ENCODE peak calls at places on chromosomes 1 and 21, in nine cellular contexts. One of them, this sample, is unnamed.

GRCh38 chr21:42585881-42586280 is 67.5 kb upstream of the PDE9A start:
- DNase-seq in dorsolateral prefrontal cortex: no peak
- DNase-seq in astrocyte: no peak
- DNase-seq in endothelial cell: no peak
- DNase-seq in A549: no peak
- DNase-seq in neural progenitor cell: no peak
- DNase-seq in psoas muscle: no peak
- DNase-seq in CD8-positive, alpha-beta T cell: no peak
- DNase-seq in progenitor cell of endocrine pancreas: no peak
- DNase-seq in this sample: no peak

GRCh38 chr1:201302168-201302896 is 19.0 kb downstream of the PKP1 start:
- DNase-seq in dorsolateral prefrontal cortex: no peak
- DNase-seq in astrocyte: no peak
- DNase-seq in endothelial cell: no peak
- DNase-seq in A549: no peak
- DNase-seq in neural progenitor cell: no peak
- DNase-seq in psoas muscle: no peak
- DNase-seq in CD8-positive, alpha-beta T cell: no peak
- DNase-seq in progenitor cell of endocrine pancreas: no peak
- DNase-seq in this sample: no peak

GRCh38 chr1:184296466-184297243 is 90.2 kb upstream of the C1orf21 start:
- DNase-seq in dorsolateral prefrontal cortex: peak
- DNase-seq in astrocyte: peak
- DNase-seq in endothelial cell: no peak
- DNase-seq in A549: no peak
- DNase-seq in neural progenitor cell: no peak
- DNase-seq in psoas muscle: peak
- DNase-seq in CD8-positive, alpha-beta T cell: no peak
- DNase-seq in progenitor cell of endocrine pancreas: no peak
- DNase-seq in this sample: no peak

GRCh38 chr1:54407957-54408700 is 1.9 kb upstream of the SSBP3 start:
- DNase-seq in dorsolateral prefrontal cortex: no peak
- DNase-seq in astrocyte: peak
- DNase-seq in endothelial cell: no peak
- DNase-seq in A549: peak
- DNase-seq in neural progenitor cell: peak
- DNase-seq in psoas muscle: no peak
- DNase-seq in CD8-positive, alpha-beta T cell: no peak
- DNase-seq in progenitor cell of endocrine pancreas: no peak
- DNase-seq in this sample: no peak

GRCh38 chr1:25565188-25565591 is 21.8 kb downstream of the LDLRAP1 start:
- DNase-seq in dorsolateral prefrontal cortex: no peak
- DNase-seq in astrocyte: no peak
- DNase-seq in endothelial cell: no peak
- DNase-seq in A549: no peak
- DNase-seq in neural progenitor cell: no peak
- DNase-seq in psoas muscle: no peak
- DNase-seq in CD8-positive, alpha-beta T cell: peak
- DNase-seq in progenitor cell of endocrine pancreas: no peak
- DNase-seq in this sample: no peak

GRCh38 chr21:29376556-29376955 is 77.8 kb downstream of the BACH1 start:
- DNase-seq in dorsolateral prefrontal cortex: no peak
- DNase-seq in astrocyte: no peak
- DNase-seq in endothelial cell: peak
- DNase-seq in A549: peak
- DNase-seq in neural progenitor cell: peak
- DNase-seq in psoas muscle: peak
- DNase-seq in CD8-positive, alpha-beta T cell: peak
- DNase-seq in progenitor cell of endocrine pancreas: no peak
- DNase-seq in this sample: peak

GRCh38 chr1:7261490-7261889 is 476.2 kb downstream of the CAMTA1 start:
- DNase-seq in dorsolateral prefrontal cortex: no peak
- DNase-seq in astrocyte: no peak
- DNase-seq in endothelial cell: no peak
- DNase-seq in A549: no peak
- DNase-seq in neural progenitor cell: peak
- DNase-seq in psoas muscle: no peak
- DNase-seq in CD8-positive, alpha-beta T cell: no peak
- DNase-seq in progenitor cell of endocrine pancreas: no peak
- DNase-seq in this sample: no peak

GRCh38 chr1:6727535-6727934 is 25.9 kb upstream of the DNAJC11 start:
- DNase-seq in dorsolateral prefrontal cortex: no peak
- DNase-seq in astrocyte: no peak
- DNase-seq in endothelial cell: peak
- DNase-seq in A549: peak
- DNase-seq in neural progenitor cell: peak
- DNase-seq in psoas muscle: peak
- DNase-seq in CD8-positive, alpha-beta T cell: peak
- DNase-seq in progenitor cell of endocrine pancreas: peak
- DNase-seq in this sample: peak

GRCh38 chr1:156115514-156116374 is 1.2 kb downstream of the LMNA start:
- DNase-seq in dorsolateral prefrontal cortex: peak
- DNase-seq in astrocyte: no peak
- DNase-seq in endothelial cell: peak
- DNase-seq in A549: no peak
- DNase-seq in neural progenitor cell: peak
- DNase-seq in psoas muscle: peak
- DNase-seq in CD8-positive, alpha-beta T cell: peak
- DNase-seq in progenitor cell of endocrine pancreas: no peak
- DNase-seq in this sample: no peak

GRCh38 chr1:111704776-111705175 is 34.4 kb downstream of the INKA2 start:
- DNase-seq in dorsolateral prefrontal cortex: no peak
- DNase-seq in astrocyte: peak
- DNase-seq in endothelial cell: no peak
- DNase-seq in A549: no peak
- DNase-seq in neural progenitor cell: no peak
- DNase-seq in psoas muscle: no peak
- DNase-seq in CD8-positive, alpha-beta T cell: no peak
- DNase-seq in progenitor cell of endocrine pancreas: no peak
- DNase-seq in this sample: no peak

GRCh38 chr1:98205291-98206017 is 284.6 kb upstream of the DPYD start:
- DNase-seq in dorsolateral prefrontal cortex: no peak
- DNase-seq in astrocyte: no peak
- DNase-seq in endothelial cell: no peak
- DNase-seq in A549: no peak
- DNase-seq in neural progenitor cell: no peak
- DNase-seq in psoas muscle: no peak
- DNase-seq in CD8-positive, alpha-beta T cell: no peak
- DNase-seq in progenitor cell of endocrine pancreas: no peak
- DNase-seq in this sample: no peak

DNA sequence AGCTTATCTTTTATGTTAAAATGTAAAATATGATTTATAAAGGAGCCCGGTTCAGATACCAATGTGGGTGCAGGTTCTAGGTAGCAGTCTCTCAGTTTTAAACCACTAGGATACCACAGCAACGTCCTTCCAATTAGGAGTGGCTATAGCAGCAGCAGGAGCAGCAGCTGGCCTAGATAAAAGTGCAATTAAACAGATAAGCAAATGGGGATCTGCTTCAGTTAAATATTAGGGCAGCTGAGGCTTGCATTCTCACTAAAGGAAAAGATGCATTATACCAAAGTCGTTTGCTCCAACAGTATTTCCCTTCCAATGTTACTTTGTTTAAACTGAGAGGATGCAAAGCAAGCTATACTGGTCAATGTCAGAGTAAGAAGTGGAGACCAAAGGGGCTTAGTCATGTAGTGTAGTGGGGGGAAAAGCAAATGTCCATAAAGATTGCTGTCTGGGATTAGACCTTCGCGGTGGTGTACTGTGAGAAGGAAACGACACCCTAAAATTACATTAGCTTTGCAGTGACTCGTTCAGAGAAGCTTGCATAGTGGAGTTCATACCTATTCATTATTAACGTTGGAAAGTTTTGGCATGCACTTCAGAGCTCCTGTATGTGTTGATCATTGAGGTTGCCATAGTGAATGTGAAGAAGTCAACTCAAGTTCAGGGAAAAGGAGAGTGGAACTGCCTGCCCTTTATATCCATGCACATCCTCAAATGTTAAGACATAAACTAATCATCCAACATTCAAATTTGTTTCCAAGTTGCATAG is 272.2 kb downstream of the VAV3 start:
- DNase-seq in dorsolateral prefrontal cortex: no peak
- DNase-seq in astrocyte: peak
- DNase-seq in endothelial cell: no peak
- DNase-seq in A549: no peak
- DNase-seq in neural progenitor cell: no peak
- DNase-seq in psoas muscle: no peak
- DNase-seq in CD8-positive, alpha-beta T cell: no peak
- DNase-seq in progenitor cell of endocrine pancreas: no peak
- DNase-seq in this sample: no peak
- TF ChIP-seq CTCF in dorsolateral prefrontal cortex: no peak
- TF ChIP-seq CTCF in astrocyte: no peak
- TF ChIP-seq CTCF in endothelial cell: no peak
- TF ChIP-seq CTCF in A549: no peak
- TF ChIP-seq CTCF in neural progenitor cell: no peak
- TF ChIP-seq CTCF in psoas muscle: no peak
- TF ChIP-seq CTCF in CD8-positive, alpha-beta T cell: no peak
- TF ChIP-seq CTCF in progenitor cell of endocrine pancreas: no peak
- TF ChIP-seq CTCF in this sample: no peak

GRCh38 chr21:46346296-46347202 is 22.6 kb downstream of the PCNT start:
- DNase-seq in dorsolateral prefrontal cortex: no peak
- DNase-seq in astrocyte: no peak
- DNase-seq in endothelial cell: no peak
- DNase-seq in A549: no peak
- DNase-seq in neural progenitor cell: no peak
- DNase-seq in psoas muscle: no peak
- DNase-seq in CD8-positive, alpha-beta T cell: no peak
- DNase-seq in progenitor cell of endocrine pancreas: no peak
- DNase-seq in this sample: no peak

GRCh38 chr21:46349134-46349760 is 25.3 kb downstream of the PCNT start:
- DNase-seq in dorsolateral prefrontal cortex: no peak
- DNase-seq in astrocyte: no peak
- DNase-seq in endothelial cell: no peak
- DNase-seq in A549: no peak
- DNase-seq in neural progenitor cell: no peak
- DNase-seq in psoas muscle: no peak
- DNase-seq in CD8-positive, alpha-beta T cell: no peak
- DNase-seq in progenitor cell of endocrine pancreas: no peak
- DNase-seq in this sample: no peak

GRCh38 chr21:46345861-46346260 is 21.9 kb downstream of the PCNT start:
- DNase-seq in dorsolateral prefrontal cortex: no peak
- DNase-seq in astrocyte: no peak
- DNase-seq in endothelial cell: no peak
- DNase-seq in A549: no peak
- DNase-seq in neural progenitor cell: no peak
- DNase-seq in psoas muscle: no peak
- DNase-seq in CD8-positive, alpha-beta T cell: no peak
- DNase-seq in progenitor cell of endocrine pancreas: no peak
- DNase-seq in this sample: no peak

GRCh38 chr21:46347203-46347550 is 23.2 kb downstream of the PCNT start:
- DNase-seq in dorsolateral prefrontal cortex: no peak
- DNase-seq in astrocyte: no peak
- DNase-seq in endothelial cell: no peak
- DNase-seq in A549: no peak
- DNase-seq in neural progenitor cell: no peak
- DNase-seq in psoas muscle: no peak
- DNase-seq in CD8-positive, alpha-beta T cell: no peak
- DNase-seq in progenitor cell of endocrine pancreas: no peak
- DNase-seq in this sample: no peak

DNA sequence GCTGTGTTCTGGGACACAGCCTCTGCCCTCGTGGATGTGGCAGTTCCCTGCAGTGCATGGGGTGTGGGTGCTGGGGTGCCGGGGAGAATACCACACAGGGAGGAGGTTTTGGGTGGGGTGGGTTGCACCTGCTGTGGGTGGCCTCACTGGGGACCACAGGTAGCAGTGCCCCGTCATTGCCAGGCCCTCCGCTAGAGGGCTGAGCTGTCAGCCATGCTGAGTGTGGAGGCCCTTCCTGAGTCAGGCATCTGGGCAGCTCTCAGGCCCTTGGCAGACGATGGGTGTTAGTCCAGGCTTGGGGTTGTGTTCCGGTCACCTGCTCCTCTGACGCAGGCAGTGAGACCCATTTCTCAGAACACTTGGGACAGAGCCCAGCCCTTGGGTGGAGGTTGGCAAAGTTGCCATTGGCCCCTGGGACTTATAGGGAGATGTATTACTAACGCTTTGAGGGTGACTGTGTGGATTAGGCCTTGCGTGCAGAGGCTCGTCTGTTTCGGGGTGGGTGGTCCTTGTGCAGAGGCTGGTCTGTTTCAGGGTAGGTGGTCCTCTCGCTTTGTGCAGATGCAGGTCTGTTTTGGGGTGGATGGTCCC is 23.9 kb downstream of the PCNT start:
- DNase-seq in dorsolateral prefrontal cortex: no peak
- DNase-seq in astrocyte: peak
- DNase-seq in endothelial cell: no peak
- DNase-seq in A549: no peak
- DNase-seq in neural progenitor cell: no peak
- DNase-seq in psoas muscle: peak
- DNase-seq in CD8-positive, alpha-beta T cell: no peak
- DNase-seq in progenitor cell of endocrine pancreas: no peak
- DNase-seq in this sample: no peak
- TF ChIP-seq CTCF in dorsolateral prefrontal cortex: no peak
- TF ChIP-seq CTCF in astrocyte: no peak
- TF ChIP-seq CTCF in endothelial cell: no peak
- TF ChIP-seq CTCF in A549: no peak
- TF ChIP-seq CTCF in neural progenitor cell: peak
- TF ChIP-seq CTCF in psoas muscle: peak
- TF ChIP-seq CTCF in CD8-positive, alpha-beta T cell: no peak
- TF ChIP-seq CTCF in progenitor cell of endocrine pancreas: peak
- TF ChIP-seq CTCF in this sample: no peak

GRCh38 chr1:80836505-80836904 is 964.2 kb upstream of the ADGRL2 start:
- DNase-seq in dorsolateral prefrontal cortex: no peak
- DNase-seq in astrocyte: no peak
- DNase-seq in endothelial cell: no peak
- DNase-seq in A549: no peak
- DNase-seq in neural progenitor cell: no peak
- DNase-seq in psoas muscle: no peak
- DNase-seq in CD8-positive, alpha-beta T cell: no peak
- DNase-seq in progenitor cell of endocrine pancreas: no peak
- DNase-seq in this sample: no peak
- TF ChIP-seq CTCF in dorsolateral prefrontal cortex: no peak
- TF ChIP-seq CTCF in astrocyte: no peak
- TF ChIP-seq CTCF in endothelial cell: no peak
- TF ChIP-seq CTCF in A549: no peak
- TF ChIP-seq CTCF in neural progenitor cell: no peak
- TF ChIP-seq CTCF in psoas muscle: no peak
- TF ChIP-seq CTCF in CD8-positive, alpha-beta T cell: no peak
- TF ChIP-seq CTCF in progenitor cell of endocrine pancreas: no peak
- TF ChIP-seq CTCF in this sample: no peak

GRCh38 chr1:211829343-211830054 is 1.1 kb downstream of the LPGAT1 start:
- DNase-seq in dorsolateral prefrontal cortex: peak
- DNase-seq in astrocyte: peak
- DNase-seq in endothelial cell: peak
- DNase-seq in A549: peak
- DNase-seq in neural progenitor cell: peak
- DNase-seq in psoas muscle: peak
- DNase-seq in CD8-positive, alpha-beta T cell: no peak
- DNase-seq in progenitor cell of endocrine pancreas: peak
- DNase-seq in this sample: peak
- TF ChIP-seq CTCF in dorsolateral prefrontal cortex: peak
- TF ChIP-seq CTCF in astrocyte: peak
- TF ChIP-seq CTCF in endothelial cell: no peak
- TF ChIP-seq CTCF in A549: no peak
- TF ChIP-seq CTCF in neural progenitor cell: peak
- TF ChIP-seq CTCF in psoas muscle: no peak
- TF ChIP-seq CTCF in CD8-positive, alpha-beta T cell: no peak
- TF ChIP-seq CTCF in progenitor cell of endocrine pancreas: peak
- TF ChIP-seq CTCF in this sample: peak

This sample was measured in neural crest cell.